ENCODE peak calls at places on chromosomes 4 and X, in eight cellular contexts. O, K, C, G, Y, B, L and Q are unnamed samples.

GRCh38 chrX:131802836-131803626 is 220.1 kb upstream of the STK26 start:
- DNase-seq in O (peak), K (peak), C (peak), G (peak), Y (no peak), B (no peak), L (peak), Q (no peak)

GRCh38 chrX:27565992-27566391 is 24.2 kb upstream of the DCAF8L2 start:
- DNase-seq in O (no peak), K (no peak), C (peak), G (peak), Y (no peak), B (no peak), L (peak), Q (no peak)

GRCh38 chrX:33379839-33380238 is 168.5 kb upstream of the DMD start:
- DNase-seq in O (no peak), K (no peak), C (no peak), G (no peak), Y (no peak), B (no peak), L (no peak), Q (peak)

GRCh38 chrX:2594491-2594890 is 93.7 kb upstream of the DHRSX start:
- DNase-seq in O (no peak), K (no peak), C (no peak), G (no peak), Y (no peak), B (no peak), L (no peak), Q (no peak)

GRCh38 chr4:15513545-15513944 is 43.9 kb downstream of the CC2D2A start:
- DNase-seq in O (no peak), K (no peak), C (no peak), G (no peak), Y (no peak), B (no peak), L (no peak), Q (no peak)

GRCh38 chrX:70478521-70478920 is 33.9 kb downstream of the DLG3 start:
- DNase-seq in O (no peak), K (no peak), C (no peak), G (no peak), Y (no peak), B (no peak), L (no peak), Q (no peak)

GRCh38 chr4:180664766-180665368 is 1578.3 kb upstream of the TENM3 start:
- DNase-seq in O (peak), K (peak), C (no peak), G (peak), Y (peak), B (no peak), L (peak), Q (peak)

GRCh38 chrX:151754042-151754419 is 19.5 kb downstream of the CNGA2 start:
- DNase-seq in O (no peak), K (no peak), C (no peak), G (peak), Y (peak), B (no peak), L (no peak), Q (peak)

GRCh38 chrX:53422091-53422914 is at the start of the genes RIBC1 and SMC1A:
- DNase-seq in O (peak), K (peak), C (peak), G (peak), Y (peak), B (peak), L (peak), Q (peak)

GRCh38 chr4:39120418-39120817 is 58.4 kb downstream of the KLHL5 start:
- DNase-seq in O (no peak), K (no peak), C (no peak), G (no peak), Y (no peak), B (no peak), L (no peak), Q (no peak)

GRCh38 chr4:27916432-27917184 is 1056.0 kb downstream of the STIM2 start:
- DNase-seq in O (no peak), K (no peak), C (no peak), G (no peak), Y (no peak), B (no peak), L (no peak), Q (peak)

GRCh38 chr4:90950385-90950841 is 823.2 kb downstream of the CCSER1 start:
- DNase-seq in O (no peak), K (no peak), C (no peak), G (peak), Y (no peak), B (no peak), L (peak), Q (no peak)

GRCh38 chr4:108991929-108992328 is 229.1 kb upstream of the ETNPPL start:
- DNase-seq in O (no peak), K (no peak), C (no peak), G (peak), Y (peak), B (no peak), L (no peak), Q (no peak)

GRCh38 chrX:155997436-155997835 is at the start of gene IL9R:
- DNase-seq in O (no peak), K (peak), C (no peak), G (no peak), Y (no peak), B (no peak), L (no peak), Q (no peak)

GRCh38 chr4:123606946-123607542 is 210.4 kb downstream of the SPRY1 start:
- DNase-seq in O (no peak), K (no peak), C (no peak), G (no peak), Y (no peak), B (no peak), L (no peak), Q (no peak)
- H3K4me3 ChIP-seq in O (no peak), K (no peak), C (no peak), G (no peak), Y (no peak), B (no peak), L (no peak), Q (no peak)

GRCh38 chr4:151202851-151203455 is 74.0 kb upstream of the PRSS48 start:
- DNase-seq in O (no peak), K (no peak), C (no peak), G (peak), Y (no peak), B (no peak), L (no peak), Q (no peak)
- H3K4me3 ChIP-seq in O (no peak), K (no peak), C (no peak), G (no peak), Y (no peak), B (peak), L (no peak), Q (no peak)

DNA sequence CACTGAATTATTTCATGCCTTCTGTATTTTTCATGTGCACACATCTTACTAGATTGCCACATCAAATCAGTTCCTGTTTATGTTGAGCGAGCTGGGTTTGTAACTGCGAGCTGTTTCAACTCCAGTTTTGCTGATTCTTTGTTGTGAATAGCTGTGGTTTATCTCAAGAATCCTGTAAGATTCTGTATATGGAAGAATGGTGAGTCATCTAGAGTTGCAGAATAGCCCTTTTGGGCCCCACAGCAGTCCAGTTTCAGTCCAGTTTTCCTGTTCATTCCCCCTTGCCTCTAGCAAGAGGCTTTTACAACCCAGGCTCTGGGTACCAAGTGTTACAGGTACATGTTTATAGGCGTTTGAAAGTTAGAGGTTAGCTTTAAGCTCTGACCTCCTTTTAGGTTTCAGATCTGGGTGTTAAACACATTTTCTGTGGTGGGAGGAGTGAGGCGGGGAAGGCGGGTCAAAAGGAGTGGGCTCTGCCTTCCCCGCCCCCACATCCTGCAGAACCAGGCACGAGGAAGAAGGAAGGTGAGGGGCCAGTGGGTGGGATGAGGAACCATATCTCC is 32.7 kb downstream of the TBC1D14 start:
- DNase-seq in O (peak), K (no peak), C (no peak), G (peak), Y (peak), B (no peak), L (no peak), Q (no peak)
- H3K4me3 ChIP-seq in O (no peak), K (no peak), C (no peak), G (no peak), Y (peak), B (peak), L (no peak), Q (no peak)

DNA sequence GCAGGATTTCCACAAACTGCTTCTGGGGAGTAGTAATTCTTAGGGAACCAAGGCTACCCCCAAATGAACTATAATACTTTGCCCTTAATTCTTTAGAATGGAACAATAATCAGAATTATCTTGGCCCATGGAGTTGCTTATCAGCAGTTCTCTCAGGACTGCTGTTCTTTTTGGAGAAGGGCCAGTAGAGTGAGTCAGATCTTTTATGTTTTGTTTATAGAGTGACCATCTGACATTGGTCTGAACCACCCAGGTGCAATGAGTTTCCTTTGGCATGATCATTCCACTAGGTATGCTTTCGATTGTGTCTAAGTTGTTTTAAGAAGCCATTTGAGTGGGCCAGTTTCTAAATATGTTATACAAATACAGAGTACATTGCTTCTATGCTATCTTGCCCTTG is 31.8 kb downstream of the PRRG1 start:
- DNase-seq in O (no peak), K (no peak), C (no peak), G (peak), Y (no peak), B (no peak), L (no peak), Q (no peak)
- H3K4me3 ChIP-seq in O (no peak), K (no peak), C (no peak), G (no peak), Y (no peak), B (no peak), L (no peak), Q (no peak)

DNA sequence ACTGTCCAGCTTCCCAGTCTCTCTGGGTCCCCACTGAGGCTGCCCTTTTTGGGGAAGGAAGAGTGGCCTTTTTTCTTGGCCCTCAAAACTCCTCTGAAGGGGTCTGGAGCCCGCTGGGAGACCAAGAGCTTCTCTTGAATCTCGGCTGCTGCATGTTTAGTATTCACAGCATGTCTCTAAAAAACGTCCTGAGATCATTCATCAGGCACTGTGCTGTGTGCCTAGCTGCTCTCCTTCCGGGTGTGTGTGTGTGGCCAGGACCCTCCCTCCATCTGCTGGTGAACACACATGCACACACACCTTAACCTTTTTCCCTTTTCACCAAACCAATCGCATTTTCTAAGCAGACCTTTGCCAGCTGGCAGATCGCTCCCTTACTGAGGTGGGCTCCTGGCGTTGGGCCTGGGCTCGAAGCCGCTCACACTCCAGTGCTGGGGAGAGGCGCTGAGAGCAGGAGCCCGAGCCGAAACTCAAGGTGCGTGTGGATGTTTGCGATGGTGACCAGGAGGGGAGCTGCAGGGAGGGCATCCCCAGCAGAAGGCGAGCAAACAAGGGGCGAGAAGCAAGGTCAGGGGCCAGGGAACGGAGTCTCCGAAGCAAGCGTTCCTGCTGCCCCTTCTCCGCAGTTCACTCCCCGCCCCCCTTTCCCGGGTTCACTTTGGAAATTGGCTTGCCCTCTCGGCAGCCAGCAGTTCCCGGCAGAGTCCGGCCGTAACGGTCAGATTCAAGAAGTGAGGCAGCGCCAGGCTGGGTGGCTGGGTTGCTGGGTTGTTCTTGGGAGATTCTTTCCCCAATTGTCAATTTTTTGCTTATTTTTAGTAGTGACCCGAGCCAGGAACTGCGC is 605 bp upstream of the FRMPD3 start:
- DNase-seq in O (peak), K (no peak), C (peak), G (no peak), Y (no peak), B (no peak), L (no peak), Q (peak)
- H3K4me3 ChIP-seq in O (peak), K (peak), C (peak), G (peak), Y (peak), B (peak), L (no peak), Q (no peak)

GRCh38 chr4:140239311-140239710 is 85.3 kb upstream of the MAML3 start:
- DNase-seq in O (no peak), K (no peak), C (no peak), G (no peak), Y (no peak), B (no peak), L (peak), Q (peak)

GRCh38 chr4:140236649-140237160 is 82.7 kb upstream of the MAML3 start:
- DNase-seq in O (no peak), K (no peak), C (no peak), G (no peak), Y (no peak), B (no peak), L (no peak), Q (no peak)

GRCh38 chr4:140238353-140239041 is 84.5 kb upstream of the MAML3 start:
- DNase-seq in O (peak), K (peak), C (peak), G (peak), Y (no peak), B (peak), L (peak), Q (peak)

GRCh38 chr4:140240237-140240636 is 86.3 kb upstream of the MAML3 start:
- DNase-seq in O (no peak), K (no peak), C (no peak), G (no peak), Y (no peak), B (no peak), L (peak), Q (no peak)

DNA sequence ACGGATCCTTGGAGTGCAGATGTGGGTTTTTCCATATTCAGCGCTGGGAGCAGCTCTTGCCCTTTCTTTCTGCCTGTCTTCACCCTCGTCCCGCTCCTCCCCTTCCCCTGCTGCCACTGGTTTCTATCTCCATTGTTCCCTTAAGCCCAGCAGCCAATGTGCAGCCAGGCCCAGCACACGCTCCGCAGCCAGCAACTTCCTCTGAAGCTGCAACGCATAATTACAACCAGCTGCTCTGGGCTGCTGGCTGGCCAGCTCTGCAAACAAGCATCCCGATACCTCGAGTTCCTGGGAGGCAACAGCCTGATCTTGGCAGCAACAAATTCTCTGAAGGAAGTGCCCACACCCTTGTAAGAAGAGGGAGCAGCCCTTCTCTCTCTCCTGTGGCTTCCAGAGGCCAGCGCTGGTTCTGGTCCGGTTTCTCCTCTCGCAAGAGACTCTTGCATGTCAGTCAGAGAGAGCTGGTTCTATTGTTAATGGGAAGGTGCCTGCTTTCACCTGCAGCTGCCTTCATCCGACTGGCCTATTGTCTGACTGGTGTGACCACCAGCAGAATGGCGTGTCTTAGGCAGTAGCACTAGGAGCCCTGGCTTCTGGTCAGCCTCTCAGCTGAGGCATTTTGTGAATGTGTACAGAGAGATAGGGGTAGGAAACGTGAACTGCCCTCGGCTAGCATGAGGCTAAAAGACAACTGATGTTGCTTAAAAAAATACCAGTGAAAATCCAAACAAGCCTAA is 83.8 kb upstream of the MAML3 start:
- DNase-seq in O (peak), K (peak), C (peak), G (peak), Y (peak), B (peak), L (peak), Q (peak)
- H3K4me3 ChIP-seq in O (no peak), K (peak), C (peak), G (no peak), Y (peak), B (peak), L (peak), Q (peak)

DNA sequence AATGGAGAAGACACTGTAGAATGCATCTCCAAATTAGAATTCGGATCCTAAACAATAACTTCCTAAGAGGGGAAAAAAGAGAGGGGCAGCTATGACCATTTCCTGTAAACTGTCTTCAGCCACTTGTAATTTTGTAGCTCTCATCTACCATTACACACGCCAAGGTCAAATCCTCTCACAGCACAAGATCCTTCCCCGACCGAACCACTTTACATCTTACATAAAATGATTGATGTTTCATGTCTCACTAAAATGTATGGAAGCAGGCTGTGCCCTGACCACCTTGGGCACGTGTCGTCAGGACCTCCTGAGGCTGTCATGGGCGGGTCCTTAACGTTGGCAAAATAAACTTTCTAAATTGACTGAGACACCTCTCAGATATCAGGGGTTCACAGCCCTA is 24.1 kb upstream of the PBDC1 start:
- DNase-seq in O (peak), K (peak), C (peak), G (peak), Y (no peak), B (no peak), L (peak), Q (peak)
- H3K4me3 ChIP-seq in O (no peak), K (peak), C (no peak), G (peak), Y (peak), B (peak), L (peak), Q (no peak)

DNA sequence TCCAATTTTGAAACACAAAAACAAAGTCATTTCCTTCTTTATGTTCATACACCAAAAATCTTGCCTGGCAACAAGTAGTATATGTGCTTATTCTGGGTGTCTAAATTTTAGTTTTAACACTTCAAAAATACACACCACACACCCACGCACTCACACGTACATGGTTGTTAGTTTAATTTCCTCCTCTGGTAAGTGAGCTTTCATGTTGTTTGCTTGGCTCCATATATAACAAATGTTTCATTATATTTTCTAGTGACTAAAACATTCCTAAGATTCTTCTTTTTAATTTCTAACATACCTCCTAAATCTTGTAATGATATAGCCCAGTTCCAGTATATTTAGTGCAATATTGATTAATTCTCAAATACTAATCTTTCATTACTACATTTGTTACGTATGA is 80.9 kb downstream of the PRDM5 start:
- DNase-seq in O (no peak), K (no peak), C (no peak), G (peak), Y (no peak), B (no peak), L (no peak), Q (no peak)
- H3K4me3 ChIP-seq in O (no peak), K (no peak), C (no peak), G (no peak), Y (no peak), B (no peak), L (no peak), Q (no peak)

GRCh38 chr4:3437582-3437936 is 4.2 kb upstream of the HGFAC start:
- DNase-seq in O (no peak), K (no peak), C (no peak), G (no peak), Y (no peak), B (no peak), L (no peak), Q (no peak)
- H3K4me3 ChIP-seq in O (no peak), K (no peak), C (no peak), G (no peak), Y (no peak), B (no peak), L (no peak), Q (no peak)

DNA sequence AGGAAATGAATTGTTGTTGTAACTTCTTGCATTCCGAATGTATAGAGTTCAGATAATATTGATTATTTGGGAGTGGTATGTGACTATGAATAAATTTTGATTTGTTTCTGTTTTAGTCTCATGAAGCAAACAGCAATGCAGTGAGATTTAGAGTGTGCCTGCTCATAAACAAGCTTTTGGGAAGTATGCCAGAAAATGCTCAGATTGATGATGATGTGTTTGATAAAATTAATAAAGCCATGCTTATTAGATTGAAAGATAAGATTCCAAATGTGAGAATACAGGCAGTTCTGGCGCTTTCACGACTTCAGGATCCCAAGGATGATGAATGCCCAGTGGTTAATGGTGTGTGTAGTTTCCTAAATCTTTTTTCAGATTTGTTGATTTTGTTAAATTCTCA is 2.0 kb downstream of the NCAPG start:
- DNase-seq in O (no peak), K (no peak), C (no peak), G (peak), Y (no peak), B (no peak), L (no peak), Q (no peak)
- H3K4me3 ChIP-seq in O (no peak), K (no peak), C (no peak), G (peak), Y (peak), B (no peak), L (peak), Q (no peak)